ENCODE peak calls at places on chromosomes 3 and 15, in seven cellular contexts. One of them, this sample, is unnamed.

GRCh38 chr3:45125550-45126026 is 20.6 kb downstream of the CDCP1 start:
- DNase-seq in adrenal gland: no peak
- DNase-seq in sigmoid colon: no peak
- DNase-seq in IMR-90: no peak
- DNase-seq in lower lobe of right lung: peak; percentile 65
- DNase-seq in OCI-LY7: no peak
- DNase-seq in mucosa of descending colon: no peak
- DNase-seq in this sample: peak; percentile 30

GRCh38 chr15:63818191-63818590 is 15.6 kb downstream of the HERC1 start:
- DNase-seq in adrenal gland: no peak
- DNase-seq in sigmoid colon: no peak
- DNase-seq in IMR-90: peak; percentile 22
- DNase-seq in lower lobe of right lung: no peak
- DNase-seq in OCI-LY7: no peak
- DNase-seq in mucosa of descending colon: no peak
- DNase-seq in this sample: no peak

GRCh38 chr3:64650710-64651109 is 37.1 kb downstream of the ADAMTS9 start:
- DNase-seq in adrenal gland: no peak
- DNase-seq in sigmoid colon: no peak
- DNase-seq in IMR-90: peak; percentile 41
- DNase-seq in lower lobe of right lung: no peak
- DNase-seq in OCI-LY7: no peak
- DNase-seq in mucosa of descending colon: no peak
- DNase-seq in this sample: no peak

GRCh38 chr3:184423567-184423966 is 43.7 kb downstream of the CHRD start:
- DNase-seq in adrenal gland: no peak
- DNase-seq in sigmoid colon: no peak
- DNase-seq in IMR-90: no peak
- DNase-seq in lower lobe of right lung: no peak
- DNase-seq in OCI-LY7: no peak
- DNase-seq in mucosa of descending colon: no peak
- DNase-seq in this sample: no peak

GRCh38 chr3:9730747-9731205 is 759 bp upstream of the BRPF1 start:
- DNase-seq in adrenal gland: no peak
- DNase-seq in sigmoid colon: no peak
- DNase-seq in IMR-90: no peak
- DNase-seq in lower lobe of right lung: no peak
- DNase-seq in OCI-LY7: no peak
- DNase-seq in mucosa of descending colon: no peak
- DNase-seq in this sample: no peak

GRCh38 chr15:30872341-30872748 is 31.4 kb upstream of the FAN1 start:
- DNase-seq in adrenal gland: no peak
- DNase-seq in sigmoid colon: no peak
- DNase-seq in IMR-90: peak; percentile 61
- DNase-seq in lower lobe of right lung: no peak
- DNase-seq in OCI-LY7: no peak
- DNase-seq in mucosa of descending colon: no peak
- DNase-seq in this sample: peak; percentile 83

GRCh38 chr3:173553635-173554280 is 156.2 kb downstream of the NLGN1 start:
- DNase-seq in adrenal gland: no peak
- DNase-seq in sigmoid colon: no peak
- DNase-seq in IMR-90: peak; percentile 42
- DNase-seq in lower lobe of right lung: no peak
- DNase-seq in OCI-LY7: peak; percentile 17
- DNase-seq in mucosa of descending colon: no peak
- DNase-seq in this sample: peak; percentile 19

GRCh38 chr3:88369337-88369736 is 219.6 kb downstream of the C3orf38 start:
- DNase-seq in adrenal gland: no peak
- DNase-seq in sigmoid colon: no peak
- DNase-seq in IMR-90: no peak
- DNase-seq in lower lobe of right lung: no peak
- DNase-seq in OCI-LY7: no peak
- DNase-seq in mucosa of descending colon: no peak
- DNase-seq in this sample: no peak

DNA sequence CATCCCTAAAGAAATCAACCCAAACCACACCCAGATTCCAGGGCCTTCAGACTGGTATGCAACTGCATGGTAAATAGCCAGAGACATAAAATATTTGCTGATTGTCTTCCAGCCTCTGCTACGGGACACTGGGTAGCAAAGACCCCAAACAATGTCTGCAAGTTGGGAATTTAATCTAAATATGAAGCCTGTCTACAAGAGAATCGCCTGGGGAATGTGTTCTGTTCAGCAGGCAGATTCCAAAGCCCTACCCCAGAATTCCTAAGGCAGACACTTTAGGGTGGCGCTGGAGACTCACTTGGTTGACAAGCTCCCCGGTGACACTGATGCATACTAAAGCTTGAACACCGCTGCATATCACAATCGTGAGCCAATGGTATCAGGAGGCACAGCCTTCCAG is 684.2 kb downstream of the NTRK3 start:
- DNase-seq in adrenal gland: no peak
- DNase-seq in sigmoid colon: no peak
- DNase-seq in IMR-90: no peak
- DNase-seq in lower lobe of right lung: no peak
- DNase-seq in OCI-LY7: no peak
- DNase-seq in mucosa of descending colon: no peak
- DNase-seq in this sample: no peak
- H3K9me3 ChIP-seq in adrenal gland: no peaks in the 10 kb centered on the region
- H3K9me3 ChIP-seq in sigmoid colon: no peaks in the 10 kb centered on the region
- H3K9me3 ChIP-seq in IMR-90: peaks cover 4% of the 10 kb centered on the region
- H3K9me3 ChIP-seq in lower lobe of right lung: no peaks in the 10 kb centered on the region
- H3K9me3 ChIP-seq in OCI-LY7: no peaks in the 10 kb centered on the region
- H3K9me3 ChIP-seq in mucosa of descending colon: no peaks in the 10 kb centered on the region
- H3K9me3 ChIP-seq in this sample: no peaks in the 10 kb centered on the region

GRCh38 chr3:172082820-172083513 is 43.6 kb downstream of the FNDC3B start:
- DNase-seq in adrenal gland: no peak
- DNase-seq in sigmoid colon: no peak
- DNase-seq in IMR-90: no peak
- DNase-seq in lower lobe of right lung: no peak
- DNase-seq in OCI-LY7: no peak
- DNase-seq in mucosa of descending colon: no peak
- DNase-seq in this sample: no peak
- H3K4me3 ChIP-seq in adrenal gland: no peak overlapping the region
- H3K4me3 ChIP-seq in sigmoid colon: no peak overlapping the region
- H3K4me3 ChIP-seq in IMR-90: no peak overlapping the region
- H3K4me3 ChIP-seq in lower lobe of right lung: no peak overlapping the region
- H3K4me3 ChIP-seq in OCI-LY7: no peak overlapping the region
- H3K4me3 ChIP-seq in mucosa of descending colon: no peak overlapping the region
- H3K4me3 ChIP-seq in this sample: no peak overlapping the region

DNA sequence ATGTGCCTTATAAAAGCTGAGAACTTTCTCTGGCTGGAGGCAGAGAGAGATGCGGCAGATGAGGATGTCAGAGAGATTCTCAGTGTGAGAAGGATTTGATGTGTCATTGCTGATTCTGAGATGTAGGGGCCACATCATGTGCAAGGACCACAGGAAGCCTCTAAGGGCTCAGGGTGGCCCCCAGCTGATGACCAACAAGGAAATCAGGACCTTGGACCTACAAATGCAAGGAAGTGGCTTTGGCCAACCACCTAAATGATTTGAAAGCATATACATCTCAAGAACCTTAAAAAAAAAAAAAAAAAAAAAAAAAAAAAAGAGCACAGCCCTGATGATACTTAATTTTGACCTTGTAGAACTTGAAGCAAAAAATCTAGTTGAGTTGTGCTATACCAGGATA is 282.4 kb downstream of the ERC2 start:
- DNase-seq in adrenal gland: no peak
- DNase-seq in sigmoid colon: no peak
- DNase-seq in IMR-90: no peak
- DNase-seq in lower lobe of right lung: no peak
- DNase-seq in OCI-LY7: no peak
- DNase-seq in mucosa of descending colon: no peak
- DNase-seq in this sample: no peak
- H3K9me3 ChIP-seq in adrenal gland: no peaks in the 10 kb centered on the region
- H3K9me3 ChIP-seq in sigmoid colon: no peaks in the 10 kb centered on the region
- H3K9me3 ChIP-seq in IMR-90: no peaks in the 10 kb centered on the region
- H3K9me3 ChIP-seq in lower lobe of right lung: no peaks in the 10 kb centered on the region
- H3K9me3 ChIP-seq in OCI-LY7: no peaks in the 10 kb centered on the region
- H3K9me3 ChIP-seq in mucosa of descending colon: no peaks in the 10 kb centered on the region
- H3K9me3 ChIP-seq in this sample: no peaks in the 10 kb centered on the region

GRCh38 chr3:70531838-70532489 is 219.5 kb upstream of the MDFIC2 start:
- DNase-seq in adrenal gland: no peak
- DNase-seq in sigmoid colon: no peak
- DNase-seq in IMR-90: no peak
- DNase-seq in lower lobe of right lung: no peak
- DNase-seq in OCI-LY7: no peak
- DNase-seq in mucosa of descending colon: no peak
- DNase-seq in this sample: no peak

GRCh38 chr3:70532806-70533205 is 220.4 kb upstream of the MDFIC2 start:
- DNase-seq in adrenal gland: no peak
- DNase-seq in sigmoid colon: no peak
- DNase-seq in IMR-90: no peak
- DNase-seq in lower lobe of right lung: no peak
- DNase-seq in OCI-LY7: no peak
- DNase-seq in mucosa of descending colon: no peak
- DNase-seq in this sample: no peak

GRCh38 chr3:70531063-70531657 is 218.7 kb upstream of the MDFIC2 start:
- DNase-seq in adrenal gland: no peak
- DNase-seq in sigmoid colon: no peak
- DNase-seq in IMR-90: peak; percentile 57
- DNase-seq in lower lobe of right lung: no peak
- DNase-seq in OCI-LY7: peak; percentile 14
- DNase-seq in mucosa of descending colon: no peak
- DNase-seq in this sample: no peak

DNA sequence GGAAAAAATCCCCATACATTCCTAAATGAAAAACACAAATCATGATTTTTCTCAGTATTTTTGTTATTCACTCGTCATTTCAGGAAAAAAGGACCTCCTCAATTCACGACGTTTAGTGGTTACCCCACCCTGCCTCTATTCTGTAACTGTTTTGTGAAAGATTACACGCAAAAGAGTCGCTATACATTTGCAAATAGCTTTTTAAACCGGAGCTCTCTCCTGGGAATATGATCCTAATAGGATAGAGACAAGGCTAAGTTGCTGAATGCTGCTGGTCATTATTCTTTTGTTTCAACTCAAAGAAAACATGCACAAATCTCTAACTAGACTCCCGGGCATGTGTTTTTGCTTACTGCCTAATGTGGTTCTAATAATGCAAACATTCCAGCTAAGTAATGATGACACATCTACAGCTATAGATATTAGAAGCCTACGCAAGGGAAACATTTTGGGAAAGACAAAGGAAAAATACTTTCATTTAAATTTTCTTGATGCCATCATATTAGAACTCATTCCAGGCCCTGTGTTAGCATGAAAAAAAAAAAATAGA is 214.6 kb upstream of the MDFIC2 start:
- DNase-seq in adrenal gland: no peak
- DNase-seq in sigmoid colon: no peak
- DNase-seq in IMR-90: peak; percentile 8
- DNase-seq in lower lobe of right lung: no peak
- DNase-seq in OCI-LY7: no peak
- DNase-seq in mucosa of descending colon: no peak
- DNase-seq in this sample: no peak
- H3K4me3 ChIP-seq in adrenal gland: no peak overlapping the region
- H3K4me3 ChIP-seq in sigmoid colon: no peak overlapping the region
- H3K4me3 ChIP-seq in IMR-90: no peak overlapping the region
- H3K4me3 ChIP-seq in lower lobe of right lung: no peak overlapping the region
- H3K4me3 ChIP-seq in OCI-LY7: no peak overlapping the region
- H3K4me3 ChIP-seq in mucosa of descending colon: no peak overlapping the region
- H3K4me3 ChIP-seq in this sample: no peak overlapping the region

GRCh38 chr3:112654979-112655378 is 14.0 kb upstream of the CCDC80 start:
- DNase-seq in adrenal gland: no peak
- DNase-seq in sigmoid colon: no peak
- DNase-seq in IMR-90: no peak
- DNase-seq in lower lobe of right lung: no peak
- DNase-seq in OCI-LY7: no peak
- DNase-seq in mucosa of descending colon: no peak
- DNase-seq in this sample: no peak
- H3K9me3 ChIP-seq in adrenal gland: no peaks in the 10 kb centered on the region
- H3K9me3 ChIP-seq in sigmoid colon: no peaks in the 10 kb centered on the region
- H3K9me3 ChIP-seq in IMR-90: no peaks in the 10 kb centered on the region
- H3K9me3 ChIP-seq in lower lobe of right lung: no peaks in the 10 kb centered on the region
- H3K9me3 ChIP-seq in OCI-LY7: no peaks in the 10 kb centered on the region
- H3K9me3 ChIP-seq in mucosa of descending colon: no peaks in the 10 kb centered on the region
- H3K9me3 ChIP-seq in this sample: peaks cover 8% of the 10 kb centered on the region

This sample was measured in MG63.